ENCODE peak calls at places on chromosomes 13 and 19, in seven cellular contexts. M is fibroblast of pulmonary artery, J is epithelial cell of esophagus, W is lower lobe of right lung, T is choroid plexus epithelial cell, P is foreskin fibroblast, K is tibial artery. O is an unnamed sample.

GRCh38 chr13:40665061-40665753 is 1.2 kb downstream of the FOXO1 start:
- DNase-seq in M (no peak), J (peak), W (peak), K (peak), P (no peak), T (no peak), O (no peak)

GRCh38 chr13:104832265-104832664 is 1703.2 kb downstream of the EFNB2 start:
- DNase-seq in W (no peak), P (no peak), K (no peak), M (no peak), T (no peak), J (no peak), O (no peak)

GRCh38 chr19:1512671-1513491 is at the start of gene ADAMTSL5:
- DNase-seq in J (peak), M (peak), P (peak), T (peak), W (no peak), K (no peak), O (peak)

GRCh38 chr13:28204690-28205443 is 66.5 kb downstream of the PAN3 start:
- DNase-seq in M (no peak), P (no peak), J (no peak), W (no peak), T (no peak), K (no peak), O (no peak)

GRCh38 chr19:16197622-16198362 is at the start of gene AP1M1:
- DNase-seq in T (peak), K (peak), J (peak), P (peak), W (peak), M (peak), O (peak)

GRCh38 chr19:3682286-3682685 is 18.0 kb downstream of the PIP5K1C start:
- DNase-seq in M (no peak), J (no peak), K (no peak), P (no peak), W (no peak), T (no peak), O (no peak)

GRCh38 chr13:63198076-63198475 is 1782.4 kb upstream of the PCDH20 start:
- DNase-seq in K (no peak), P (no peak), W (peak), J (no peak), M (peak), T (peak), O (peak)

GRCh38 chr13:106990594-106990993 is 422.7 kb upstream of the ARGLU1 start:
- DNase-seq in K (no peak), J (no peak), W (no peak), T (no peak), P (no peak), M (no peak), O (peak)

GRCh38 chr19:9485140-9485539 is 13.3 kb downstream of the ZNF560 start:
- DNase-seq in W (no peak), K (no peak), M (no peak), T (peak), J (no peak), P (no peak), O (no peak)

GRCh38 chr19:44747739-44748425 is 626 bp upstream of the BCL3 start:
- DNase-seq in T (peak), M (peak), W (peak), K (peak), P (peak), J (no peak), O (peak)

GRCh38 chr19:17686027-17686511 is 2.1 kb downstream of the UNC13A start:
- DNase-seq in K (no peak), T (peak), W (no peak), P (peak), M (peak), J (no peak), O (peak)

GRCh38 chr13:62710766-62711165 is 1295.1 kb upstream of the PCDH20 start:
- DNase-seq in W (no peak), M (no peak), K (no peak), P (no peak), T (no peak), J (no peak), O (no peak)

GRCh38 chr13:23871616-23872220 is 17.5 kb downstream of the MIPEP start:
- DNase-seq in K (no peak), M (peak), J (peak), T (peak), P (no peak), W (no peak), O (peak)

GRCh38 chr19:53195265-53195879 is 2.2 kb upstream of the ZNF665 start:
- DNase-seq in T (peak), W (peak), J (peak), P (peak), K (peak), M (peak), O (peak)

GRCh38 chr19:38395381-38396127 is 7.1 kb downstream of the SPRED3 start:
- DNase-seq in K (no peak), P (no peak), J (no peak), M (no peak), W (no peak), T (no peak), O (no peak)

GRCh38 chr19:43765109-43765876 is 10.5 kb upstream of the SMG9 start:
- DNase-seq in W (no peak), J (peak), K (peak), M (peak), P (peak), T (peak), O (peak)

GRCh38 chr13:48318714-48319457 is 15.3 kb downstream of the RB1 start:
- DNase-seq in M (no peak), K (peak), P (no peak), W (peak), J (no peak), T (no peak), O (no peak)

GRCh38 chr19:6062274-6062673 is 48.0 kb downstream of the RFX2 start:
- DNase-seq in P (no peak), T (no peak), W (peak), K (peak), M (peak), J (no peak), O (peak)

GRCh38 chr13:36736119-36736726 is 62.4 kb downstream of the SERTM1 start:
- DNase-seq in M (peak), P (peak), T (peak), J (peak), W (no peak), K (no peak), O (peak)

GRCh38 chr13:31468114-31468902 is 268.5 kb downstream of the B3GLCT start:
- DNase-seq in M (no peak), W (no peak), J (no peak), T (no peak), P (no peak), K (no peak), O (no peak)

GRCh38 chr19:30149300-30149699 is 207.3 kb downstream of the URI1 start:
- DNase-seq in W (no peak), T (no peak), P (no peak), M (no peak), J (no peak), K (no peak), O (no peak)

GRCh38 chr13:110479648-110480047 is 81.9 kb downstream of the RAB20 start:
- DNase-seq in T (no peak), K (peak), M (no peak), W (no peak), J (no peak), P (no peak), O (no peak)

GRCh38 chr13:113744197-113745000 is 14.6 kb upstream of the TMEM255B start:
- DNase-seq in T (no peak), K (no peak), P (no peak), W (peak), J (no peak), M (no peak), O (no peak)

GRCh38 chr19:52535831-52536800 is 8.6 kb downstream of the ZNF808 start:
- DNase-seq in J (peak), W (peak), P (peak), M (peak), K (peak), T (peak), O (peak)

GRCh38 chr13:69704311-69704710 is 403.3 kb upstream of the ATXN8OS start:
- DNase-seq in J (peak), P (no peak), W (no peak), T (peak), M (peak), K (no peak), O (peak)

GRCh38 chr19:54937926-54938325 is 9.4 kb downstream of the NLRP7 start:
- DNase-seq in W (no peak), M (no peak), P (no peak), K (no peak), J (no peak), T (no peak), O (no peak)

GRCh38 chr19:35938282-35939224 is 2.4 kb downstream of the LRFN3 start:
- DNase-seq in W (no peak), T (no peak), P (no peak), M (no peak), K (no peak), J (no peak), O (no peak)

GRCh38 chr19:35937345-35938281 is 1.4 kb downstream of the LRFN3 start:
- DNase-seq in M (no peak), K (no peak), W (no peak), J (no peak), T (no peak), P (no peak), O (no peak)

GRCh38 chr19:35940839-35941238 is 4.7 kb downstream of the LRFN3 start:
- DNase-seq in W (no peak), M (no peak), P (no peak), T (no peak), J (no peak), K (no peak), O (no peak)

GRCh38 chr19:35940078-35940775 is 4.1 kb downstream of the LRFN3 start:
- DNase-seq in W (no peak), M (no peak), K (no peak), J (no peak), T (no peak), P (no peak), O (no peak)

GRCh38 chr19:35939307-35940077 is 3.3 kb downstream of the LRFN3 start:
- DNase-seq in K (no peak), M (no peak), W (no peak), J (no peak), P (no peak), T (no peak), O (no peak)
- H3K4me3 ChIP-seq in K (no peak), M (no peak), W (no peak), J (no peak), P (no peak), T (no peak), O (no peak)

DNA sequence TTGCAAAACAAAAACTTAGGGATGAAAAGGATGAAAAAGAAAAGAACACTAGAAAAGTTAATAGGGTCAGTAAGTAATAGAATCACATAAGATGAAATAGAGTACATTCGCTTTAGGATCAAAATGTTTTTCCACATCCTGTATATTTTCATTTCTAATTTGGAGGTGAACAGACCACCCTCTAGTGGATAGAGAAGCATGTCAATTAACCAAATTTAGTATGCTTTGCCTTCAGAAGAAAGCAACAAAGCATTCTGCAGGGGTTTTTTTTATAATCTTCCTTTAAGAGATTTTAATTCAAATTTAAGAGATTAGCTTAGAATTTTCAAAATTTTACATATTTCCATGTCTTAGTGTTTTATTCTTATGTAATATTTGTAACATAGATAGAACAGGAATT is 610.9 kb upstream of the SGCG start:
- DNase-seq in M (no peak), P (no peak), T (no peak), K (no peak), W (no peak), J (no peak), O (no peak)
- TF ChIP-seq CTCF in M (no peak), P (no peak), T (no peak), K (no peak), W (no peak), J (no peak), O (no peak)

GRCh38 chr13:99085139-99085845 is 107.4 kb upstream of the DOCK9 start:
- DNase-seq in P (no peak), M (no peak), W (no peak), K (no peak), T (no peak), J (peak), O (no peak)
- H3K4me3 ChIP-seq in P (peak), M (peak), W (peak), K (peak), T (peak), J (peak), O (peak)

GRCh38 chr19:8020681-8021080 is 15.2 kb upstream of the ELAVL1 start:
- DNase-seq in W (no peak), T (no peak), J (no peak), M (no peak), K (no peak), P (no peak), O (no peak)
- TF ChIP-seq CTCF in W (no peak), T (no peak), J (no peak), M (no peak), K (no peak), P (no peak), O (no peak)

DNA sequence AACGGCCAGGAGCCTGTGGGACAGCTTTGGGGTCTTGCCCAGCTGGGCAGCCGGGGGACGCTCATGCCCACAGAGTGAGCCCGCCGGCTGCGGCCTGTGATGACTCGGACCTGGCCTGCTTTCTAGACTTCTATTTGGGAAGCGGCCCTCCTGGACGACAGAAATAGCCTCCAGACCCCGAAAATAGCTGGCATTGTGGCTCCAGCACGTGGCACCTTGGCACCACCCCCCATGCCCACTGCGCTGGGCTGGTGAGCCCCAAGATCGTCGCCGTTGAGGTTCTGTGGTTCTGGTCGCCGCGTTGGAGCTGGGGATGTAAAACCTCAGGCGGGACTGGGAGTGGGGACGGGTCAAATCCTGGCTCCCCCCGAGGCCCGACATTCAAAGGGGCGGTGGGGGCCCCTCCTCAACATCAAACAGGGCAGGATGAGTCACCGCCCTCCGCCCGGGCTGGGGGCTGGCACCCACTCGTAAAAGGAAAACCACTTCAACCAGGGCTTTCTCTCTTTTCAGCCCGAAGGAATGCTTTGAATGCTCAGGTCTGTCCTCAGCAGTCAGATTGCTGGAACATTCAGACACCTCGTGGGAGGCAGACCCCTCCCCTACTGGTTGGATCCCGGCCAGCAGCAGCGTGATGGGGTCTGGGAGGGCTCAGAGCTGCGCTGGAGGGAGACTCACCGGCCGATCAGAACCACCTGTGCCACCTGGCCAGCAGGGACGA is 42.1 kb downstream of the GADD45B start:
- DNase-seq in W (no peak), K (no peak), M (no peak), J (no peak), P (no peak), T (peak), O (no peak)
- H3K4me3 ChIP-seq in W (no peak), K (no peak), M (no peak), J (no peak), P (no peak), T (no peak), O (no peak)

GRCh38 chr13:87280139-87280538 is 391.0 kb upstream of the SLITRK5 start:
- DNase-seq in M (no peak), P (no peak), T (peak), J (peak), W (no peak), K (no peak), O (no peak)

DNA sequence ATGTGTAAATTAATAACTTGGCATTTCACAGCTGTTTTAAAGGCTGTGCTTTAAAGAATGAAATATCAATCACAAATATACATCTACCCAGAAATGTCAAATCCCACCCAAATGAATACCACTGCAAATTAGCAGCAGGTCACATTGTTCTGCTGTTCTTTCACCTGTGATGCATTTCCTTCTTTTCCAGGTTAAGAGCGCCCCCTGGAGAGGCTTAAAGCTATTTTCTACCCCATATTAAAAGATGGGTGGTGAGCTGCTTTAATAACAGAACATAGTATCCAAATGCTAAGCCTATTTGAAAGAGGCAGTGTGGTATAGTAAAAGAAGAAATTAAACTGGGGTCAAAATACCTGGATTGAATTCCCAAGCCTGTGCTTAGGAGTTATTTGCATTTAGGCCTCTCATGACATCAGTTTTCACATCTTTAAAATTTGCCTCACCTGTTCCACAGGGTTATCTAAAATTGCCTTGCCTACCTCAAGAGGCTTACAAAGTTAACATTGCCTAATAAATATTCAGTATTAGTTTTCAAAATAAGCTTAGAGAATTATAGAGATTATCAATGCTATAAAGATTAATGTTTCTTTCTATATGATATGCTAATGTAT is 396.9 kb upstream of the SLITRK5 start:
- DNase-seq in P (no peak), T (peak), M (peak), J (peak), K (no peak), W (no peak), O (peak)
- TF ChIP-seq CTCF in P (peak), T (peak), M (peak), J (peak), K (no peak), W (peak), O (peak)

O was measured in fibroblast of lung.